ENCODE peak calls at places on chromosomes 3 and 15, in five cellular contexts. A, G, S, D and O are unnamed samples.

GRCh38 chr3:147758786-147759185 is 349.6 kb downstream of the ZIC1 start:
- DNase-seq in A (no peak), G (no peak), S (no peak), D (peak), O (no peak)

GRCh38 chr3:139302084-139302800 is 41.6 kb upstream of the MRPS22 start:
- DNase-seq in A (no peak), G (peak), S (no peak), D (peak), O (peak)

GRCh38 chr3:170773682-170774081 is 96.3 kb downstream of the RPL22L1 start:
- DNase-seq in A (no peak), G (no peak), S (peak), D (no peak), O (no peak)

GRCh38 chr3:97835761-97836160 is 13.9 kb downstream of the CRYBG3 start:
- DNase-seq in A (no peak), G (no peak), S (no peak), D (peak), O (no peak)

GRCh38 chr3:197464794-197465193 is 91.0 kb downstream of the BDH1 start:
- DNase-seq in A (no peak), G (no peak), S (no peak), D (no peak), O (no peak)

GRCh38 chr3:64152100-64152499 is 73.2 kb downstream of the PRICKLE2 start:
- DNase-seq in A (no peak), G (no peak), S (no peak), D (peak), O (peak)

GRCh38 chr15:89321521-89322410 is 12.9 kb downstream of the POLG start:
- DNase-seq in A (no peak), G (no peak), S (no peak), D (no peak), O (no peak)

GRCh38 chr3:36714343-36714742 is 50.0 kb downstream of the DCLK3 start:
- DNase-seq in A (no peak), G (peak), S (no peak), D (peak), O (peak)

GRCh38 chr3:11568503-11569155 is 75.1 kb downstream of the VGLL4 start:
- DNase-seq in A (peak), G (peak), S (no peak), D (peak), O (peak)

GRCh38 chr3:54954516-54954915 is 26.7 kb upstream of the LRTM1 start:
- DNase-seq in A (no peak), G (no peak), S (no peak), D (no peak), O (no peak)

GRCh38 chr15:43390723-43391122 is 19.8 kb downstream of the TUBGCP4 start:
- DNase-seq in A (no peak), G (peak), S (peak), D (peak), O (no peak)

GRCh38 chr3:133887075-133887950 is 8.4 kb downstream of the RAB6B start:
- DNase-seq in A (no peak), G (no peak), S (no peak), D (no peak), O (no peak)

GRCh38 chr3:52061116-52061910 is 4.9 kb upstream of the DUSP7 start:
- DNase-seq in A (no peak), G (peak), S (peak), D (no peak), O (no peak)